ENCODE peak calls at places on chromosome 5, in four cellular contexts. O, V, D and T are unnamed samples.

GRCh38 chr5:14109771-14110170 is 33.4 kb upstream of the TRIO start:
- DNase-seq in V (no peak), D (no peak), O (no peak), T (no peak)

GRCh38 chr5:81751836-81752643 is 1.1 kb upstream of the SSBP2 start:
- DNase-seq in V (no peak), O (no peak), D (no peak), T (no peak)

GRCh38 chr5:128225245-128226030 is 141.9 kb downstream of the SLC12A2 start:
- DNase-seq in V (no peak), O (no peak), D (no peak), T (no peak)

GRCh38 chr5:139140631-139141071 is 57.5 kb downstream of the SIL1 start:
- DNase-seq in O (peak), V (no peak), D (peak), T (no peak)

GRCh38 chr5:12316812-12317211 is 412.6 kb upstream of the CTNND2 start:
- DNase-seq in O (no peak), V (no peak), D (no peak), T (no peak)

GRCh38 chr5:107442452-107442851 is 228.3 kb downstream of the EFNA5 start:
- DNase-seq in V (no peak), O (no peak), D (no peak), T (no peak)

GRCh38 chr5:58849995-58850667 is 267.3 kb downstream of the RAB3C start:
- DNase-seq in D (peak), O (peak), V (no peak), T (peak)

GRCh38 chr5:83387041-83387440 is 84.5 kb upstream of the VCAN start:
- DNase-seq in O (no peak), V (no peak), D (no peak), T (no peak)

GRCh38 chr5:446864-447263 is 3.9 kb downstream of the EXOC3 start:
- DNase-seq in V (peak), D (peak), O (peak), T (peak)

GRCh38 chr5:149799119-149799623 is 69.1 kb downstream of the PPARGC1B start:
- DNase-seq in V (peak), O (no peak), D (no peak), T (no peak)

GRCh38 chr5:129459485-129460120 is 495 bp upstream of the ADAMTS19 start:
- DNase-seq in O (no peak), V (no peak), D (no peak), T (no peak)
- H3K4me3 ChIP-seq in O (peak), V (no peak), D (no peak), T (peak)

DNA sequence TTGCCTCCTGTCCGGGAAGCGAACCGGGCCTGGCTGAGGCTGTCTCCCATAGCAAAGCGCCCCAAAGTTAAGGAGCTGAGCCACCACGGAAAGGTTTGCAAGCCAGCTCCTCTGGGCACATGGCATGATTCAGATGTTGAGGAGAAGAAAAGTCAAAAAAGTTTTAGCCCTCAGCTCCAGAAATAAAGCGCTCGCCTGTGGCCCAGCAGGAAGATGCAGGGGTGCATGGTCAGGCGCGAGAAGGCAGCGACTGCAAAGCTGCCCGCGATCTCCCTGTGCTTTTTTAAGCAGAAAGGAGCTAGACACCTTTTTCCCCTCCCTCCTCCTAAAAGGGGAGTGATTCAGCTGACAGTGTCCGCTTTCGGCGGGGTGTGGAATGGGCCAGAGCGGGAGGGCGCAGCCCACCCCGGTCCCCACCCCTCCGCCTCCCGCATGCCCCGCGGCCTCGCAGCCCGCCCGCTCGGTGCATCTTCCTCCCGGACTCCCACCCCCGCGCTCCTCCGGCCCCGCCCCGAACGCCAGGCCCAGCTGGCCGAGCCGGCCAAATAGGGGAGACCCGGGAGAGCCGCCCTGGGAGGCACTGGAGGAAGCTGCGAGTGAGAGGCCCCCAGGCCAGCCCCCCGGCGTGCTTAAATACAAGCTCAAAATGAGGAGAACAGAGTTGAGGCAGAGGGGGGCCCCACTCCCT is at the start of gene ADAMTS12:
- DNase-seq in V (peak), O (no peak), D (peak), T (no peak)
- H3K4me3 ChIP-seq in V (peak), O (no peak), D (peak), T (no peak)

GRCh38 chr5:55923873-55924500 is 70.8 kb downstream of the IL6ST start:
- DNase-seq in V (no peak), O (no peak), D (no peak), T (no peak)
- H3K4me3 ChIP-seq in V (no peak), O (no peak), D (no peak), T (no peak)

GRCh38 chr5:55823151-55823796 is 27.9 kb upstream of the IL31RA start:
- DNase-seq in D (no peak), V (no peak), O (no peak), T (no peak)

GRCh38 chr5:55816342-55816741 is 34.8 kb upstream of the IL31RA start:
- DNase-seq in O (no peak), V (no peak), D (no peak), T (no peak)

GRCh38 chr5:55817030-55817429 is 34.1 kb upstream of the IL31RA start:
- DNase-seq in O (no peak), V (no peak), D (no peak), T (no peak)

GRCh38 chr5:55820488-55820887 is 30.7 kb upstream of the IL31RA start:
- DNase-seq in O (no peak), V (no peak), D (no peak), T (no peak)

DNA sequence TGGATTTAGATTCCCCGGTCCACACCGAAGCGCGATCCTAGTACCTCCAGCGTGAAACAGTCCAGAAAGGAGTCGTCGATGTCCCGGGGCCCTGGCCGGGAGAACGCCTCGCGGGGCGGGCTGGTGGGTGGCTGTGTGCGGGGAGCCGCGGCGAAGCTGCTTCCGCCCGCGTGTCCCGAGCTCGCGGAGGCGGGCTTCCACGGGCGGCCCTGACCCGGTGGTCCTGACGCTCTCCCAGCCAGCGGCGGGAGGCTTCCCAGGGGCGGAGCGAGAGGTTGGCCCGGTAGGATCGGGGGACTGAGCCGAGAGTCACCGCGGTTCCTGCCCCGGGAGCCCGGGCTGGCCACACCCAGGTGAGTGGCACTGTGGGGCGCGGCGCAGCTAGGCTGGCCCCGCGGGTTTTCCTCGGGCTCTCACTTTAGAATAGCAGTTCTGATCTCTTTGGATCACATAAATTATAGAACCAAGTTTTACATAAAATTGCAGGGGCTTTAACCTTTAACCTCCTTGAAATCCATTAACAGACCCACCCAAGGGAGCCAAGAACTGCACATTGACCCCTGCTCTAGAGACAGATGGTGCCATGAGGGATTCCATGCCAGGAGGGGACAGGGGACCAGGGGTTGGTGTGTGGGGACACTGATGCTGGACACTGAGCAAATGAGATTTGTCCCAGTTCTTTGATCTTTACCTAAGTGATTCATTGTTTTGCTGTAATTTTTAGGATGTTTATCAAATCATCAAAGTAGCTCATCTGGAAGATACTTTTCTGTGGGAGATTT is 29.2 kb upstream of the IL31RA start:
- DNase-seq in D (no peak), O (no peak), V (no peak), T (no peak)
- H3K4me3 ChIP-seq in D (no peak), O (no peak), V (no peak), T (no peak)

GRCh38 chr5:177437623-177438022 is 9.0 kb upstream of the PRR7 start:
- DNase-seq in O (no peak), V (no peak), D (no peak), T (no peak)

GRCh38 chr5:177440211-177440989 is 6.2 kb upstream of the PRR7 start:
- DNase-seq in V (no peak), D (peak), O (no peak), T (no peak)

GRCh38 chr5:177435847-177436536 is 9.5 kb downstream of the GRK6 start:
- DNase-seq in V (peak), D (no peak), O (no peak), T (no peak)

GRCh38 chr5:177439518-177440053 is 7.0 kb upstream of the PRR7 start:
- DNase-seq in O (no peak), D (no peak), V (no peak), T (no peak)

GRCh38 chr5:177438468-177438867 is 8.1 kb upstream of the PRR7 start:
- DNase-seq in V (no peak), D (peak), O (no peak), T (no peak)
- H3K4me3 ChIP-seq in V (no peak), D (no peak), O (no peak), T (no peak)

GRCh38 chr5:2739360-2740050 is 12.0 kb downstream of the IRX2 start:
- DNase-seq in O (no peak), D (no peak), V (no peak), T (no peak)
- H3K4me3 ChIP-seq in O (no peak), D (no peak), V (peak), T (no peak)

GRCh38 chr5:112614986-112615385 is 122.7 kb upstream of the APC start:
- DNase-seq in O (no peak), V (no peak), D (no peak), T (no peak)
- H3K4me3 ChIP-seq in O (no peak), V (no peak), D (no peak), T (no peak)